ENCODE peak calls at places on chromosomes 5 and 9, in eight cellular contexts. X, Q, D, B, R, H, M and A are unnamed samples.

GRCh38 chr9:27865031-27865438 is 291.8 kb upstream of the C9orf72 start:
- DNase-seq in X (no peak), Q (no peak), D (no peak), B (no peak), R (no peak), H (no peak), M (peak; percentile 65), A (no peak)

GRCh38 chr5:37951946-37952721 is 112.3 kb upstream of the GDNF start:
- DNase-seq in X (no peak), Q (no peak), D (no peak), B (peak; percentile 36), R (no peak), H (no peak), M (no peak), A (no peak)

GRCh38 chr5:142296914-142297417 is 27.9 kb downstream of the SPRY4 start:
- DNase-seq in X (no peak), Q (no peak), D (no peak), B (no peak), R (no peak), H (no peak), M (no peak), A (no peak)

GRCh38 chr9:89753472-89754055 is 148.8 kb downstream of the GADD45G start:
- DNase-seq in X (no peak), Q (no peak), D (no peak), B (no peak), R (no peak), H (no peak), M (no peak), A (no peak)

GRCh38 chr5:155906046-155906445 is 420.9 kb upstream of the SGCD start:
- DNase-seq in X (no peak), Q (no peak), D (no peak), B (no peak), R (no peak), H (no peak), M (no peak), A (no peak)

GRCh38 chr5:135242021-135242480 is 157.0 kb downstream of the MACROH2A1 start:
- DNase-seq in X (peak; percentile 76), Q (no peak), D (peak; percentile 63), B (peak; percentile 6), R (peak; percentile 5), H (no peak), M (peak; percentile 15), A (peak; percentile 22)

GRCh38 chr9:75083188-75083976 is 4.6 kb downstream of the NMRK1 start:
- DNase-seq in X (no peak), Q (peak; percentile 53), D (peak; percentile 74), B (no peak), R (peak; percentile 62), H (no peak), M (peak; percentile 80), A (peak; percentile 67)

GRCh38 chr9:14180942-14181270 is 133.0 kb downstream of the NFIB start:
- DNase-seq in X (no peak), Q (no peak), D (no peak), B (no peak), R (no peak), H (no peak), M (no peak), A (no peak)

GRCh38 chr9:8863064-8863463 is 1063.5 kb upstream of the DMAC1 start:
- DNase-seq in X (no peak), Q (no peak), D (no peak), B (no peak), R (no peak), H (no peak), M (no peak), A (no peak)

GRCh38 chr9:8867148-8867547 is 1067.6 kb upstream of the DMAC1 start:
- DNase-seq in X (no peak), Q (no peak), D (no peak), B (no peak), R (no peak), H (no peak), M (no peak), A (no peak)

GRCh38 chr9:8868632-8869031 is 1069.1 kb upstream of the DMAC1 start:
- DNase-seq in X (no peak), Q (no peak), D (no peak), B (no peak), R (no peak), H (no peak), M (no peak), A (no peak)

GRCh38 chr9:8860925-8861324 is 1061.3 kb upstream of the DMAC1 start:
- DNase-seq in X (no peak), Q (no peak), D (no peak), B (no peak), R (no peak), H (no peak), M (no peak), A (no peak)

DNA sequence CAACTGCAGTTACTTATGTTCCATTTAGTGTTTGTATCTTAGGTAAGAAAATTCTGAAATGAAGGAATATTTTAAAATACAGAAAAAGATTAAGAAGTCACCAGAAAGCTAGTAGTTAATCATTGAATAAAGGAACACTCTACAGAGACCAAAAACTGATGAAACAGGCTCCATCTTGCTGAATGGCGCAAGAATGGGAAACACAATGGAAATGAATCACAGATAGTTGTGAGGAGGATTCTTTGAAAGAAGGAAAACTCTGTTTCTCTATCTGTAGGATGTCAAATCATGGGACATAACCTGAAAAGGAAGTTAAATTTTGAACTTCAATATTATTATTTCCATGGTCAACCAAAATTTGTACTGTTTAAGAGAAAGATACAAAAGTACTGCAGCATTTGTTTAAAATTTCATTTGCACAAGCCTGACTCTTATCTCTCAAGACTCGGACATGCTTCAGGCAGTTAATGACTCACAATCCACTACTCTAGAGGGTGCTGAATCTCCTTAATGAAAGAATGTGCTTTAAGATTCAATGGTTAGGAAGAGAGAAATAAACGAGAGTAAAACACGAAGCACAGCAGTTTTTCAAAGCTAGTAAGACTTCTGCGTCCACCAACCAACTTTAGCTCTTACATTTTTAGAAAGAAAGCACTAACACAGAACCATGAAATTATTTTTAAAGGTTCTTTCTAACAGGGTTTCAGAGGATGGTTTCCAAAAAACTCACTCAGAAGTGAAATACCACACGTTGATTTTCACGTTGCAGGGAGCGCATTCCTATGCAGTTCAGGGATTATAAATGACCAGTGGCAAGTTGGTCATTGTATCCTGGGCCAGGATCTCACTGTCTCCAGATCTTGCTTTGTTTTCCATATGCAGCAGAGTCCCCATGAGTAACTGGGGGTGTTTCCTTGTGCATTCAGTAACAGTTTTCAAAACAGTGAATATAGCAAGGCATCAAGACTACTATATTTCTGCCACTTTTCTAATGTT is 1064.6 kb upstream of the DMAC1 start:
- DNase-seq in X (no peak), Q (no peak), D (no peak), B (no peak), R (no peak), H (no peak), M (no peak), A (no peak)
- H3K27ac ChIP-seq in X (no peak overlapping the region), Q (no peak overlapping the region), D (no peak overlapping the region), B (no peak overlapping the region), R (no peak overlapping the region), H (no peak overlapping the region), M (no peak overlapping the region), A (no peak overlapping the region)

GRCh38 chr5:138464388-138465287 is 641 bp upstream of the EGR1 start:
- DNase-seq in X (peak; percentile 99), Q (peak; percentile 98), D (peak; percentile 97), B (peak; percentile 98), R (peak; percentile 97), H (peak; percentile 92), M (peak; percentile 98), A (peak; percentile 99)
- TF ChIP-seq CTCF in X (peak; percentile 79), Q (no peak), D (no peak), B (no peak), R (peak; percentile 44), H (peak; percentile 68), M (peak; percentile 45), A (no peak)

GRCh38 chr5:56585466-56585865 is 229.9 kb upstream of the MAP3K1 start:
- DNase-seq in X (peak; percentile 27), Q (no peak), D (no peak), B (no peak), R (no peak), H (no peak), M (no peak), A (peak; percentile 76)
- H3K4me1 ChIP-seq in X (peaks cover 18% of the 10 kb centered on the region), Q (no peaks in the 10 kb centered on the region), D (peaks cover 14% of the 10 kb centered on the region), B (peaks cover 20% of the 10 kb centered on the region), R (peaks cover 21% of the 10 kb centered on the region), H (peaks cover 34% of the 10 kb centered on the region), M (no peaks in the 10 kb centered on the region), A (peaks cover 8% of the 10 kb centered on the region)

GRCh38 chr5:178229861-178230260 is 2.7 kb downstream of the PHYKPL start:
- DNase-seq in X (no peak), Q (no peak), D (no peak), B (no peak), R (no peak), H (no peak), M (no peak), A (no peak)
- H3K27ac ChIP-seq in X (no peak overlapping the region), Q (no peak overlapping the region), D (no peak overlapping the region), B (no peak overlapping the region), R (no peak overlapping the region), H (no peak overlapping the region), M (no peak overlapping the region), A (no peak overlapping the region)